ENCODE peak calls at places on chromosomes 2 and 18, in six cellular contexts. One of them, this sample, is unnamed.

GRCh38 chr18:22467760-22468553 is 50.2 kb upstream of the CTAGE1 start:
- DNase-seq in NCI-H1092: no peak
- DNase-seq in LHCN-M2: peak
- DNase-seq in dorsolateral prefrontal cortex: no peak
- DNase-seq in Kasumi-1: no peak
- DNase-seq in NCI-H2029 treated with DMSO at 0.1 percent for 48 hours: no peak
- DNase-seq in this sample: no peak

GRCh38 chr2:13006407-13006806 is 289.7 kb downstream of the TRIB2 start:
- DNase-seq in Kasumi-1: no peak
- DNase-seq in dorsolateral prefrontal cortex: no peak
- DNase-seq in NCI-H2029 treated with DMSO at 0.1 percent for 48 hours: no peak
- DNase-seq in LHCN-M2: no peak
- DNase-seq in NCI-H1092: no peak
- DNase-seq in this sample: no peak

GRCh38 chr2:235399895-235400294 is 93.9 kb upstream of the AGAP1 start:
- DNase-seq in NCI-H1092: no peak
- DNase-seq in dorsolateral prefrontal cortex: no peak
- DNase-seq in LHCN-M2: no peak
- DNase-seq in Kasumi-1: no peak
- DNase-seq in NCI-H2029 treated with DMSO at 0.1 percent for 48 hours: no peak
- DNase-seq in this sample: no peak

GRCh38 chr2:242040303-242040655 is 170.8 kb downstream of the RTP5 start:
- DNase-seq in LHCN-M2: no peak
- DNase-seq in Kasumi-1: no peak
- DNase-seq in NCI-H2029 treated with DMSO at 0.1 percent for 48 hours: no peak
- DNase-seq in dorsolateral prefrontal cortex: no peak
- DNase-seq in NCI-H1092: no peak
- DNase-seq in this sample: no peak

GRCh38 chr18:63879684-63880083 is 7.8 kb upstream of the SERPINB2 start:
- DNase-seq in Kasumi-1: no peak
- DNase-seq in NCI-H2029 treated with DMSO at 0.1 percent for 48 hours: no peak
- DNase-seq in LHCN-M2: peak
- DNase-seq in dorsolateral prefrontal cortex: no peak
- DNase-seq in NCI-H1092: no peak
- DNase-seq in this sample: peak

GRCh38 chr2:106223347-106223746 is 29.2 kb upstream of the UXS1 start:
- DNase-seq in LHCN-M2: no peak
- DNase-seq in NCI-H2029 treated with DMSO at 0.1 percent for 48 hours: no peak
- DNase-seq in dorsolateral prefrontal cortex: no peak
- DNase-seq in NCI-H1092: no peak
- DNase-seq in Kasumi-1: no peak
- DNase-seq in this sample: peak

GRCh38 chr2:62305421-62306176 is 109.7 kb downstream of the B3GNT2 start:
- DNase-seq in Kasumi-1: peak
- DNase-seq in NCI-H1092: no peak
- DNase-seq in NCI-H2029 treated with DMSO at 0.1 percent for 48 hours: peak
- DNase-seq in dorsolateral prefrontal cortex: no peak
- DNase-seq in LHCN-M2: no peak
- DNase-seq in this sample: peak

GRCh38 chr2:160583162-160583522 is 89.5 kb upstream of the RBMS1 start:
- DNase-seq in LHCN-M2: peak
- DNase-seq in NCI-H2029 treated with DMSO at 0.1 percent for 48 hours: peak
- DNase-seq in Kasumi-1: no peak
- DNase-seq in dorsolateral prefrontal cortex: no peak
- DNase-seq in NCI-H1092: peak
- DNase-seq in this sample: no peak

GRCh38 chr18:57644540-57644939 is 22.9 kb upstream of the NARS1 start:
- DNase-seq in Kasumi-1: no peak
- DNase-seq in dorsolateral prefrontal cortex: no peak
- DNase-seq in NCI-H1092: no peak
- DNase-seq in NCI-H2029 treated with DMSO at 0.1 percent for 48 hours: no peak
- DNase-seq in LHCN-M2: peak
- DNase-seq in this sample: no peak

GRCh38 chr18:67514465-67514864 is 2.1 kb downstream of the DSEL start:
- DNase-seq in dorsolateral prefrontal cortex: no peak
- DNase-seq in NCI-H2029 treated with DMSO at 0.1 percent for 48 hours: no peak
- DNase-seq in LHCN-M2: no peak
- DNase-seq in NCI-H1092: no peak
- DNase-seq in Kasumi-1: no peak
- DNase-seq in this sample: no peak

GRCh38 chr18:9434240-9434701 is 41.0 kb upstream of the RALBP1 start:
- DNase-seq in Kasumi-1: peak
- DNase-seq in LHCN-M2: no peak
- DNase-seq in NCI-H1092: no peak
- DNase-seq in NCI-H2029 treated with DMSO at 0.1 percent for 48 hours: no peak
- DNase-seq in dorsolateral prefrontal cortex: no peak
- DNase-seq in this sample: peak

GRCh38 chr2:67733517-67733916 is 329.3 kb downstream of the C1D start:
- DNase-seq in NCI-H1092: no peak
- DNase-seq in LHCN-M2: peak
- DNase-seq in dorsolateral prefrontal cortex: no peak
- DNase-seq in NCI-H2029 treated with DMSO at 0.1 percent for 48 hours: peak
- DNase-seq in Kasumi-1: no peak
- DNase-seq in this sample: peak

GRCh38 chr2:43105586-43106562 is 120.5 kb downstream of the ZFP36L2 start:
- DNase-seq in Kasumi-1: peak
- DNase-seq in dorsolateral prefrontal cortex: no peak
- DNase-seq in NCI-H1092: no peak
- DNase-seq in NCI-H2029 treated with DMSO at 0.1 percent for 48 hours: no peak
- DNase-seq in LHCN-M2: peak
- DNase-seq in this sample: peak

GRCh38 chr18:35406666-35407065 is 29.5 kb upstream of the ZNF396 start:
- DNase-seq in dorsolateral prefrontal cortex: no peak
- DNase-seq in Kasumi-1: no peak
- DNase-seq in LHCN-M2: no peak
- DNase-seq in NCI-H1092: no peak
- DNase-seq in NCI-H2029 treated with DMSO at 0.1 percent for 48 hours: no peak
- DNase-seq in this sample: peak

GRCh38 chr2:43000242-43001054 is 208.1 kb upstream of the HAAO start:
- DNase-seq in NCI-H2029 treated with DMSO at 0.1 percent for 48 hours: no peak
- DNase-seq in NCI-H1092: no peak
- DNase-seq in dorsolateral prefrontal cortex: peak
- DNase-seq in Kasumi-1: no peak
- DNase-seq in LHCN-M2: no peak
- DNase-seq in this sample: no peak

GRCh38 chr18:13112982-13113381 is 105.6 kb upstream of the LDLRAD4 start:
- DNase-seq in dorsolateral prefrontal cortex: peak
- DNase-seq in NCI-H1092: no peak
- DNase-seq in NCI-H2029 treated with DMSO at 0.1 percent for 48 hours: peak
- DNase-seq in LHCN-M2: no peak
- DNase-seq in Kasumi-1: no peak
- DNase-seq in this sample: peak

GRCh38 chr2:154826827-154827226 is 128.3 kb downstream of the KCNJ3 start:
- DNase-seq in NCI-H2029 treated with DMSO at 0.1 percent for 48 hours: no peak
- DNase-seq in NCI-H1092: no peak
- DNase-seq in dorsolateral prefrontal cortex: no peak
- DNase-seq in Kasumi-1: no peak
- DNase-seq in LHCN-M2: no peak
- DNase-seq in this sample: no peak

GRCh38 chr2:143974262-143974661 is 545.7 kb downstream of the ZEB2 start:
- DNase-seq in dorsolateral prefrontal cortex: no peak
- DNase-seq in NCI-H1092: no peak
- DNase-seq in LHCN-M2: no peak
- DNase-seq in NCI-H2029 treated with DMSO at 0.1 percent for 48 hours: no peak
- DNase-seq in Kasumi-1: no peak
- DNase-seq in this sample: no peak

GRCh38 chr2:102238039-102238756 is 51.4 kb downstream of the IL1RL2 start:
- DNase-seq in dorsolateral prefrontal cortex: no peak
- DNase-seq in LHCN-M2: peak
- DNase-seq in NCI-H1092: no peak
- DNase-seq in Kasumi-1: no peak
- DNase-seq in NCI-H2029 treated with DMSO at 0.1 percent for 48 hours: no peak
- DNase-seq in this sample: no peak

GRCh38 chr2:191995285-191995684 is 148.4 kb upstream of the CAVIN2 start:
- DNase-seq in Kasumi-1: peak
- DNase-seq in LHCN-M2: peak
- DNase-seq in NCI-H1092: no peak
- DNase-seq in dorsolateral prefrontal cortex: no peak
- DNase-seq in NCI-H2029 treated with DMSO at 0.1 percent for 48 hours: no peak
- DNase-seq in this sample: no peak

GRCh38 chr18:23068692-23069305 is 66.5 kb upstream of the CABLES1 start:
- DNase-seq in LHCN-M2: no peak
- DNase-seq in NCI-H1092: no peak
- DNase-seq in NCI-H2029 treated with DMSO at 0.1 percent for 48 hours: no peak
- DNase-seq in dorsolateral prefrontal cortex: no peak
- DNase-seq in Kasumi-1: peak
- DNase-seq in this sample: no peak

GRCh38 chr2:223113161-223113560 is 61.2 kb downstream of the KCNE4 start:
- DNase-seq in NCI-H1092: no peak
- DNase-seq in Kasumi-1: no peak
- DNase-seq in LHCN-M2: peak
- DNase-seq in dorsolateral prefrontal cortex: no peak
- DNase-seq in NCI-H2029 treated with DMSO at 0.1 percent for 48 hours: no peak
- DNase-seq in this sample: no peak

GRCh38 chr2:215847718-215848117 is 165.6 kb downstream of the MREG start:
- DNase-seq in LHCN-M2: no peak
- DNase-seq in Kasumi-1: peak
- DNase-seq in NCI-H1092: no peak
- DNase-seq in dorsolateral prefrontal cortex: no peak
- DNase-seq in NCI-H2029 treated with DMSO at 0.1 percent for 48 hours: no peak
- DNase-seq in this sample: no peak

GRCh38 chr2:20050712-20051517 is 513 bp downstream of the LAPTM4A start:
- DNase-seq in NCI-H2029 treated with DMSO at 0.1 percent for 48 hours: no peak
- DNase-seq in Kasumi-1: peak
- DNase-seq in LHCN-M2: peak
- DNase-seq in dorsolateral prefrontal cortex: peak
- DNase-seq in NCI-H1092: no peak
- DNase-seq in this sample: peak

GRCh38 chr2:239911630-239912071 is 113.5 kb downstream of the NDUFA10 start:
- DNase-seq in dorsolateral prefrontal cortex: no peak
- DNase-seq in LHCN-M2: no peak
- DNase-seq in NCI-H2029 treated with DMSO at 0.1 percent for 48 hours: no peak
- DNase-seq in Kasumi-1: peak
- DNase-seq in NCI-H1092: no peak
- DNase-seq in this sample: no peak

GRCh38 chr2:127565261-127566138 is 30.0 kb downstream of the MYO7B start:
- DNase-seq in NCI-H1092: no peak
- DNase-seq in NCI-H2029 treated with DMSO at 0.1 percent for 48 hours: no peak
- DNase-seq in LHCN-M2: no peak
- DNase-seq in Kasumi-1: no peak
- DNase-seq in dorsolateral prefrontal cortex: no peak
- DNase-seq in this sample: no peak

GRCh38 chr2:70959851-70960832 is 18.3 kb upstream of the ANKRD53 start:
- DNase-seq in Kasumi-1: no peak
- DNase-seq in dorsolateral prefrontal cortex: peak
- DNase-seq in NCI-H2029 treated with DMSO at 0.1 percent for 48 hours: no peak
- DNase-seq in LHCN-M2: no peak
- DNase-seq in NCI-H1092: no peak
- DNase-seq in this sample: no peak

GRCh38 chr2:227813562-227814353 is at the start of gene CCL20:
- DNase-seq in NCI-H1092: no peak
- DNase-seq in NCI-H2029 treated with DMSO at 0.1 percent for 48 hours: no peak
- DNase-seq in dorsolateral prefrontal cortex: no peak
- DNase-seq in LHCN-M2: no peak
- DNase-seq in Kasumi-1: no peak
- DNase-seq in this sample: no peak

GRCh38 chr2:127490283-127490682 is 36.0 kb downstream of the IWS1 start:
- DNase-seq in LHCN-M2: no peak
- DNase-seq in dorsolateral prefrontal cortex: no peak
- DNase-seq in NCI-H1092: no peak
- DNase-seq in NCI-H2029 treated with DMSO at 0.1 percent for 48 hours: no peak
- DNase-seq in Kasumi-1: no peak
- DNase-seq in this sample: no peak

GRCh38 chr2:20490300-20491181 is 43.7 kb downstream of the RHOB start:
- DNase-seq in NCI-H2029 treated with DMSO at 0.1 percent for 48 hours: no peak
- DNase-seq in LHCN-M2: no peak
- DNase-seq in NCI-H1092: no peak
- DNase-seq in dorsolateral prefrontal cortex: no peak
- DNase-seq in Kasumi-1: no peak
- DNase-seq in this sample: no peak

GRCh38 chr2:48529189-48529588 is 765 bp upstream of the STON1 start:
- DNase-seq in dorsolateral prefrontal cortex: no peak
- DNase-seq in NCI-H1092: no peak
- DNase-seq in Kasumi-1: no peak
- DNase-seq in LHCN-M2: no peak
- DNase-seq in NCI-H2029 treated with DMSO at 0.1 percent for 48 hours: peak
- DNase-seq in this sample: peak

GRCh38 chr2:71602581-71602980 is 149.2 kb downstream of the DYSF start:
- DNase-seq in dorsolateral prefrontal cortex: no peak
- DNase-seq in LHCN-M2: no peak
- DNase-seq in Kasumi-1: no peak
- DNase-seq in NCI-H1092: no peak
- DNase-seq in NCI-H2029 treated with DMSO at 0.1 percent for 48 hours: no peak
- DNase-seq in this sample: no peak

GRCh38 chr2:118296663-118297062 is 208.4 kb downstream of the INSIG2 start:
- DNase-seq in dorsolateral prefrontal cortex: no peak
- DNase-seq in NCI-H1092: no peak
- DNase-seq in Kasumi-1: no peak
- DNase-seq in LHCN-M2: no peak
- DNase-seq in NCI-H2029 treated with DMSO at 0.1 percent for 48 hours: no peak
- DNase-seq in this sample: no peak

GRCh38 chr2:165793161-165793778 is 777 bp downstream of the GALNT3 start:
- DNase-seq in NCI-H1092: no peak
- DNase-seq in LHCN-M2: no peak
- DNase-seq in NCI-H2029 treated with DMSO at 0.1 percent for 48 hours: no peak
- DNase-seq in Kasumi-1: peak
- DNase-seq in dorsolateral prefrontal cortex: peak
- DNase-seq in this sample: peak

GRCh38 chr18:4858378-4859127 is 338.5 kb downstream of the AKAIN1 start:
- DNase-seq in LHCN-M2: no peak
- DNase-seq in NCI-H1092: no peak
- DNase-seq in dorsolateral prefrontal cortex: no peak
- DNase-seq in Kasumi-1: no peak
- DNase-seq in NCI-H2029 treated with DMSO at 0.1 percent for 48 hours: no peak
- DNase-seq in this sample: no peak

GRCh38 chr2:71675296-71675695 is 221.9 kb downstream of the DYSF start:
- DNase-seq in NCI-H2029 treated with DMSO at 0.1 percent for 48 hours: no peak
- DNase-seq in NCI-H1092: no peak
- DNase-seq in Kasumi-1: no peak
- DNase-seq in LHCN-M2: no peak
- DNase-seq in dorsolateral prefrontal cortex: no peak
- DNase-seq in this sample: no peak

GRCh38 chr2:219462349-219462748 is 27.7 kb downstream of the SPEG start:
- DNase-seq in NCI-H2029 treated with DMSO at 0.1 percent for 48 hours: no peak
- DNase-seq in NCI-H1092: no peak
- DNase-seq in dorsolateral prefrontal cortex: no peak
- DNase-seq in LHCN-M2: no peak
- DNase-seq in Kasumi-1: no peak
- DNase-seq in this sample: no peak

GRCh38 chr2:118837621-118838020 is 9.8 kb downstream of the EN1 start:
- DNase-seq in LHCN-M2: no peak
- DNase-seq in Kasumi-1: no peak
- DNase-seq in NCI-H2029 treated with DMSO at 0.1 percent for 48 hours: no peak
- DNase-seq in dorsolateral prefrontal cortex: no peak
- DNase-seq in NCI-H1092: no peak
- DNase-seq in this sample: no peak

This sample was measured in mesendoderm.